ENCODE peak calls at places on chromosomes 16 and 17, in five cellular contexts. W is HL-60, Y is Karpas-422, M is GM12865, U is AG09309. L is an unnamed sample.

GRCh38 chr17:46931596-46931995 is 8.6 kb downstream of the GOSR2 start:
- DNase-seq in U (no peak), W (no peak), Y (no peak), M (no peak), L (peak; percentile 64)

GRCh38 chr17:74972107-74972972 is at the start of gene HID1:
- DNase-seq in U (no peak), M (peak; percentile 37), W (no peak), Y (peak; percentile 59), L (no peak)

GRCh38 chr17:49670002-49670401 is 7.9 kb downstream of the SPOP start:
- DNase-seq in U (no peak), Y (no peak), W (no peak), M (no peak), L (no peak)

GRCh38 chr17:80499536-80499935 is 23.1 kb upstream of the NPTX1 start:
- DNase-seq in M (no peak), W (no peak), U (no peak), Y (no peak), L (no peak)

GRCh38 chr17:32513579-32513978 is 26.8 kb downstream of the CDK5R1 start:
- DNase-seq in M (no peak), U (no peak), Y (no peak), W (no peak), L (no peak)

GRCh38 chr16:80121522-80121909 is 419.3 kb upstream of the DYNLRB2 start:
- DNase-seq in Y (no peak), U (no peak), W (no peak), M (no peak), L (no peak)

GRCh38 chr16:65876200-65876498 is 490.3 kb upstream of the CDH5 start:
- DNase-seq in W (no peak), U (peak; percentile 16), Y (no peak), M (no peak), L (peak; percentile 33)

GRCh38 chr16:1379863-1380174 is 28.1 kb downstream of the GNPTG start:
- DNase-seq in M (no peak), W (no peak), U (no peak), Y (no peak), L (no peak)

GRCh38 chr16:530111-530817 is 2.8 kb downstream of the CAPN15 start:
- DNase-seq in M (no peak), W (no peak), Y (no peak), U (no peak), L (no peak)

GRCh38 chr16:25691519-25692091 is at the start of gene HS3ST4:
- DNase-seq in M (no peak), W (no peak), U (no peak), Y (no peak), L (no peak)

GRCh38 chr16:81552743-81553079 is 108.1 kb downstream of the CMIP start:
- DNase-seq in U (no peak), W (no peak), Y (no peak), M (no peak), L (no peak)

GRCh38 chr16:56347166-56347565 is 78.2 kb downstream of the AMFR start:
- DNase-seq in U (no peak), M (no peak), W (no peak), Y (no peak), L (no peak)